ENCODE peak calls at places on chromosomes 7 and 10, in five cellular contexts. One of them, this sample, is unnamed.

GRCh38 chr7:95302976-95303375 is 21.4 kb downstream of the PON1 start:
- DNase-seq in GM12878: no peak
- DNase-seq in A549: no peak
- DNase-seq in H1: no peak
- DNase-seq in K562: no peak
- DNase-seq in this sample: no peak

GRCh38 chr10:34758447-34758996 is 56.6 kb downstream of the PARD3 start:
- DNase-seq in A549: peak
- DNase-seq in GM12878: peak
- DNase-seq in H1: no peak
- DNase-seq in K562: peak
- DNase-seq in this sample: peak

GRCh38 chr10:118013078-118013568 is 33.6 kb downstream of the RAB11FIP2 start:
- DNase-seq in K562: no peak
- DNase-seq in GM12878: no peak
- DNase-seq in H1: no peak
- DNase-seq in A549: no peak
- DNase-seq in this sample: no peak

GRCh38 chr10:118590334-118590733 is 5.1 kb downstream of the PRLHR start:
- DNase-seq in A549: no peak
- DNase-seq in GM12878: no peak
- DNase-seq in K562: no peak
- DNase-seq in H1: no peak
- DNase-seq in this sample: no peak

GRCh38 chr10:110680473-110681020 is 36.4 kb downstream of the RBM20 start:
- DNase-seq in K562: no peak
- DNase-seq in A549: no peak
- DNase-seq in GM12878: no peak
- DNase-seq in H1: no peak
- DNase-seq in this sample: no peak

GRCh38 chr7:151020231-151020630 is 4.1 kb downstream of the ATG9B start:
- DNase-seq in A549: no peak
- DNase-seq in K562: no peak
- DNase-seq in H1: no peak
- DNase-seq in GM12878: no peak
- DNase-seq in this sample: no peak

GRCh38 chr10:113053881-113054280 is 103.8 kb downstream of the TCF7L2 start:
- DNase-seq in GM12878: no peak
- DNase-seq in H1: no peak
- DNase-seq in A549: no peak
- DNase-seq in K562: no peak
- DNase-seq in this sample: no peak

GRCh38 chr7:53800746-53801145 is 741.4 kb upstream of the VSTM2A start:
- DNase-seq in K562: no peak
- DNase-seq in GM12878: no peak
- DNase-seq in A549: no peak
- DNase-seq in H1: no peak
- DNase-seq in this sample: no peak

GRCh38 chr10:43257210-43258031 is 9.4 kb downstream of the RASGEF1A start:
- DNase-seq in H1: no peak
- DNase-seq in A549: no peak
- DNase-seq in GM12878: no peak
- DNase-seq in K562: no peak
- DNase-seq in this sample: no peak

GRCh38 chr10:72316748-72317435 is 37.8 kb downstream of the DNAJB12 start:
- DNase-seq in H1: no peak
- DNase-seq in A549: no peak
- DNase-seq in K562: peak
- DNase-seq in GM12878: no peak
- DNase-seq in this sample: peak

GRCh38 chr7:146922777-146923176 is 806.2 kb downstream of the CNTNAP2 start:
- DNase-seq in GM12878: no peak
- DNase-seq in H1: no peak
- DNase-seq in K562: no peak
- DNase-seq in A549: no peak
- DNase-seq in this sample: no peak

GRCh38 chr10:31928531-31929259 is at the start of gene ARHGAP12:
- DNase-seq in K562: peak
- DNase-seq in H1: peak
- DNase-seq in A549: peak
- DNase-seq in GM12878: no peak
- DNase-seq in this sample: peak

DNA sequence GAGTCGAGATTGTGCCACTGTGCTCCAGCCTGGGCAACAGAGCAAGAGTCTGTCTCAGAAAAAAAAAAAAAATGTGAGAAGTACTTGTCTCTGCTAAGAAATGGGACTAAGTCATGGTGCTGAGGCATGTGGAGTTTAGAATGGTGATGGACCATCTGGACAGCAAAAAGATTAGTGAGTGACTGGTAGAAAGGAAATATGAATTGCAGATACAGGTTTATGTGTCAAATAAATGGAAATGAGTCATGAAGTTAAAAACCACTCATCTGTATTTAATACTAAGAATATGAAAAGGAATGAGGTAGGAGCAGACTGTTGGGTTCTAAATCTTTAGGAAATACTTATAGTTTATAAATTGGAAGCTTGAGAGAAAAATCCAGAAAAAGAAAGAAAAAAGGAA is 625.7 kb upstream of the ANKRD30A start:
- DNase-seq in A549: no peak
- DNase-seq in K562: no peak
- DNase-seq in GM12878: no peak
- DNase-seq in H1: no peak
- DNase-seq in this sample: no peak
- TF ChIP-seq HDAC2 in A549: no peak
- TF ChIP-seq HDAC2 in K562: no peak
- TF ChIP-seq HDAC2 in GM12878: no peak
- TF ChIP-seq HDAC2 in H1: no peak
- TF ChIP-seq HDAC2 in this sample: no peak

DNA sequence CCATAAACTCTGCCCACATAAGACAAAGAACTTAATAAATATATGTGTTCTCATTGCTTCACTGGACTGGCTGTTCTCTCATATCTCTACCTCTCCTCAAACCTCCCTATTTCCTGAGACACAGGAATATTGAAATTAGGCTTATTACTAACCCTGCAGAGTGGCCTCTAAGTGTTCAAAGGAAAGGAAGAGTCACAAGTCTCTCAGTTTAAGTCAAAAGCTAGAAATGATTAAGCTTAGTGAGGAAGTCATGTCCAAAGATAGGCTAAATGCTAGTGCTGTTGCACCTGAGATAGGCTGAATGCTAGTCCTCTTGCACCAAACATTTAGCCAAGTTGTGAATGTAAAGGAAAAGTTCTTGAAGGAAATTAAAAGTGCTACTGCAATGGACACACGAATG is 41.1 kb downstream of the GNAI1 start:
- DNase-seq in K562: no peak
- DNase-seq in A549: no peak
- DNase-seq in H1: no peak
- DNase-seq in GM12878: no peak
- DNase-seq in this sample: no peak
- TF ChIP-seq HDAC2 in K562: no peak
- TF ChIP-seq HDAC2 in A549: no peak
- TF ChIP-seq HDAC2 in H1: no peak
- TF ChIP-seq HDAC2 in GM12878: no peak
- TF ChIP-seq HDAC2 in this sample: no peak

DNA sequence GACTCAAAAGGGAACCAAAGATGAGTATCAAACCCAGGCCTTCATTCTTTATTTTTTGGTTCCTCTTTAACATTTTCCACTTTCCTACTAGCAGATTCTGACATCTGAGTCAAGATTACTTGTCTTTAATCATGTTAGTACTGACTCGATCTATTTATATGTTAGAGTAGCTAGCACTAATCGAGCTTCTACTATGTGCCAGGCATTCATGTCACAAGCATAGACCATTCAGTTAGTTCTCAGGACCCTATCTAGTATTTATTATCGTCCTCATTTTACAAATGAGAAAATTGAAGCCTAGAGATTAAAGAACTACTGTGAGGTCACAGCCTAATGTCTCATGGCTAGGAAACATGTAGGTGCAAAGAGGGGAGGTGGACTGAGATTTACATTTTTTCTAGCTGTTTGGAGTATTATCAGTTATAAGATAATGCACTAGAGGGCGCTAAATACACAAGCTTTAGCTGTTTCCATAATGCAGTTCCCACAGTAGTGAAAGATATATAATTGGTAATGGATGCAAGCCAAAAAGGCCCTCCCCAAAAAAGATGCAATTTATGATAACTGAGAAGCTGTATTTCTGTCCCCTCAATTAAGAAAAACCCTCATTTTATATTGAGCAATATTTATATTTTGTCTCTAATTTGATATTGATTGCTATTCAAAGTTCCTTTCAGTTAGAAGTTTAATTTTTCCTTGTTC is 32.9 kb upstream of the KMT2E start:
- DNase-seq in H1: no peak
- DNase-seq in GM12878: no peak
- DNase-seq in A549: peak
- DNase-seq in K562: peak
- DNase-seq in this sample: peak
- TF ChIP-seq HDAC2 in H1: no peak
- TF ChIP-seq HDAC2 in GM12878: no peak
- TF ChIP-seq HDAC2 in A549: no peak
- TF ChIP-seq HDAC2 in K562: peak
- TF ChIP-seq HDAC2 in this sample: no peak

DNA sequence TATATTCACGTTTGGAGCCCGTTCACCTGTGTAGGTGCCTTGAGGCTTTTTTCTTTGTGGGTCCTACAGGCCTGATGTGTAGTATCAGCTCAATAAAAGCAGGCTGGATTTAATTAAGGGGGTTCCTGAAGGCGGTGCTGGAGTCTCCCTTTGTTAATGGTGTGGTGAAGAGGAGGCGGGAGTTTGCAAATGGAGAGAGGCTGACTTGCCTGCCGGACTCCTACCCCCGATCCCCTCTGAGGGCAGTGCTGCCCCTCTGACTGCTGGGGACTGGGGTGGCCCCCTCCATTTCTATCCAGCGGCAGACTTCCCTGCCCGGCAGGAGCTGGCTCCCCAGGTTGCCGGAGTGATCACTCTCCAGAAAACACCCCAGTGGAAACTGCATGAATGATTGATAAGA is 45.1 kb downstream of the ZMIZ1 start:
- DNase-seq in H1: no peak
- DNase-seq in K562: no peak
- DNase-seq in GM12878: no peak
- DNase-seq in A549: no peak
- DNase-seq in this sample: no peak
- TF ChIP-seq HDAC2 in H1: no peak
- TF ChIP-seq HDAC2 in K562: no peak
- TF ChIP-seq HDAC2 in GM12878: no peak
- TF ChIP-seq HDAC2 in A549: no peak
- TF ChIP-seq HDAC2 in this sample: no peak

DNA sequence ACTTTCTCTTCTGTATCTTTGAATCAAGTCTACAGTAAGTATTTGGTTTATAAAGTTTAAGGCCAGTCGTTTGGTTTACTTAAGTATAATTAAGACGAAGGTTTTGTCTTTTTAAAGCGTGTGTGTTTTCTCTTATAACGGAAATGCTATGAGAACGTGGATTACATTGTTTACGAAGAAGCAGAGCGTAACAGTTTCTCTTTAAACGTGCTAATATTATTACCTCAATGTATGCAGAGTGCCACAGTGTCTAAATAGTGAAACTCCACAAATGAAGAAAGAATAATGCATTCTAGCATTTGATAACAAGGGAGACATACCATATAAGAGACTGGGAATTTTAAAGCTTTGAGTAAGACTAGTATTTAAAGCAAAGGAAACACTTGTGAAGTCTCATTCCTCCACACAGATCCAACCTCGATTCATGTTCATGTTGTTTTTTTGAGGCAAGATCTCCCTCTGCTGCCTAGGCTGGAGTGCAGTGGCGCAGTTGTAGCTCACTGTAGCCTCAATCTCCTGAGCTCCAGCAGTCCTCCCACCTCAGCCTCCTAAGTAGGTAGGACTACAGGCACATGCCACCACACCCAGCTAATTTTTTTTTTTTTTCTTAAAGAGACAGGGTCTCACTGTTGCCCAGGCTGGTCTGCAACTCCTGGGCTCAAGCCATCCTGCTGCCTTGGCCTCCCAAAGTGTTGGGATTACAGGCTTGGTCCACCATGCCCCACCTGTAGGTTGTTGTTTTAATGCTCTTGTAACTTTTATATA is 75.1 kb downstream of the ANKRD61 start:
- DNase-seq in GM12878: no peak
- DNase-seq in H1: no peak
- DNase-seq in K562: no peak
- DNase-seq in A549: no peak
- DNase-seq in this sample: peak
- TF ChIP-seq HDAC2 in GM12878: no peak
- TF ChIP-seq HDAC2 in H1: no peak
- TF ChIP-seq HDAC2 in K562: no peak
- TF ChIP-seq HDAC2 in A549: no peak
- TF ChIP-seq HDAC2 in this sample: peak

GRCh38 chr10:102114861-102115618 is 5.1 kb downstream of the LDB1 start:
- DNase-seq in K562: peak
- DNase-seq in GM12878: no peak
- DNase-seq in A549: peak
- DNase-seq in H1: peak
- DNase-seq in this sample: peak
- TF ChIP-seq HDAC2 in K562: no peak
- TF ChIP-seq HDAC2 in GM12878: no peak
- TF ChIP-seq HDAC2 in A549: no peak
- TF ChIP-seq HDAC2 in H1: no peak
- TF ChIP-seq HDAC2 in this sample: no peak

GRCh38 chr10:90832111-90832510 is 25.7 kb downstream of the HTR7 start:
- DNase-seq in A549: no peak
- DNase-seq in K562: no peak
- DNase-seq in H1: no peak
- DNase-seq in GM12878: no peak
- DNase-seq in this sample: no peak
- TF ChIP-seq HDAC2 in A549: no peak
- TF ChIP-seq HDAC2 in K562: no peak
- TF ChIP-seq HDAC2 in H1: no peak
- TF ChIP-seq HDAC2 in GM12878: no peak
- TF ChIP-seq HDAC2 in this sample: no peak

GRCh38 chr7:127833641-127834040 is 181.6 kb downstream of the SND1 start:
- DNase-seq in A549: no peak
- DNase-seq in H1: no peak
- DNase-seq in K562: no peak
- DNase-seq in GM12878: no peak
- DNase-seq in this sample: no peak

GRCh38 chr7:127828843-127829502 is 177.0 kb downstream of the SND1 start:
- DNase-seq in A549: no peak
- DNase-seq in GM12878: no peak
- DNase-seq in H1: no peak
- DNase-seq in K562: no peak
- DNase-seq in this sample: no peak

GRCh38 chr7:127835679-127836078 is 183.7 kb downstream of the SND1 start:
- DNase-seq in GM12878: no peak
- DNase-seq in H1: no peak
- DNase-seq in A549: no peak
- DNase-seq in K562: no peak
- DNase-seq in this sample: no peak

GRCh38 chr7:127831312-127832212 is 179.6 kb downstream of the SND1 start:
- DNase-seq in GM12878: no peak
- DNase-seq in A549: no peak
- DNase-seq in H1: no peak
- DNase-seq in K562: no peak
- DNase-seq in this sample: no peak

GRCh38 chr7:127832592-127832991 is 180.6 kb downstream of the SND1 start:
- DNase-seq in H1: no peak
- DNase-seq in A549: no peak
- DNase-seq in K562: no peak
- DNase-seq in GM12878: no peak
- DNase-seq in this sample: no peak
- TF ChIP-seq HDAC2 in H1: no peak
- TF ChIP-seq HDAC2 in A549: no peak
- TF ChIP-seq HDAC2 in K562: no peak
- TF ChIP-seq HDAC2 in GM12878: no peak
- TF ChIP-seq HDAC2 in this sample: no peak